ENCODE peak calls at places on chromosomes 16 and 17, in four cellular contexts. Q is A549, X is GM13976, V is HCT116. G is an unnamed sample.

GRCh38 chr16:20899503-20900298 is 457 bp downstream of the DCUN1D3 start:
- DNase-seq in Q (peak; percentile 36), X (peak; percentile 55), V (no peak), G (no peak)

GRCh38 chr16:81714593-81714992 is 64.5 kb upstream of the PLCG2 start:
- DNase-seq in Q (no peak), X (no peak), V (no peak), G (no peak)

GRCh38 chr16:56356276-56357241 is 68.8 kb downstream of the AMFR start:
- DNase-seq in Q (peak; percentile 85), X (peak; percentile 95), V (peak; percentile 72), G (peak; percentile 61)

GRCh38 chr16:13793788-13794461 is 126.0 kb upstream of the ERCC4 start:
- DNase-seq in Q (no peak), X (no peak), V (no peak), G (no peak)

GRCh38 chr16:77171750-77172635 is 19.0 kb upstream of the MON1B start:
- DNase-seq in Q (peak; percentile 70), X (peak; percentile 53), V (peak; percentile 49), G (peak; percentile 41)

GRCh38 chr17:61219460-61219859 is 180.2 kb upstream of the TBX2 start:
- DNase-seq in Q (no peak), X (no peak), V (no peak), G (no peak)

GRCh38 chr17:74330446-74330845 is 4.4 kb downstream of the KIF19 start:
- DNase-seq in Q (no peak), X (no peak), V (no peak), G (no peak)

GRCh38 chr17:68516732-68517131 is 4.5 kb downstream of the PRKAR1A start:
- DNase-seq in Q (no peak), X (no peak), V (no peak), G (no peak)

GRCh38 chr16:3960049-3960809 is 79.7 kb upstream of the CREBBP start:
- DNase-seq in Q (no peak), X (no peak), V (no peak), G (no peak)

GRCh38 chr16:17359778-17360177 is 111.0 kb downstream of the XYLT1 start:
- DNase-seq in Q (no peak), X (no peak), V (no peak), G (no peak)

GRCh38 chr17:8965394-8966168 is at the start of gene PIK3R5:
- DNase-seq in Q (no peak), X (peak; percentile 95), V (no peak), G (no peak)

GRCh38 chr17:29622337-29623282 is at the start of gene CORO6:
- DNase-seq in Q (peak; percentile 50), X (peak; percentile 88), V (no peak), G (no peak)

GRCh38 chr17:1693339-1693738 is 8.7 kb upstream of the PRPF8 start:
- DNase-seq in Q (no peak), X (no peak), V (no peak), G (no peak)

GRCh38 chr16:27429330-27429871 is 27.4 kb downstream of the IL21R start:
- DNase-seq in Q (no peak), X (no peak), V (no peak), G (no peak)

GRCh38 chr16:78237346-78237745 is 137.9 kb downstream of the WWOX start:
- DNase-seq in Q (no peak), X (no peak), V (no peak), G (no peak)

GRCh38 chr16:85036398-85037049 is 8.9 kb downstream of the KIAA0513 start:
- DNase-seq in Q (no peak), X (no peak), V (no peak), G (no peak)

GRCh38 chr16:56108724-56109123 is 82.6 kb upstream of the GNAO1 start:
- DNase-seq in Q (no peak), X (no peak), V (no peak), G (no peak)

GRCh38 chr17:56754523-56755208 is 79.1 kb downstream of the C17orf67 start:
- DNase-seq in Q (peak; percentile 53), X (no peak), V (no peak), G (no peak)

GRCh38 chr17:38704645-38705522 is at the start of gene MLLT6:
- DNase-seq in Q (peak; percentile 85), X (peak; percentile 79), V (no peak), G (no peak)

GRCh38 chr17:38702900-38703741 is 2.0 kb upstream of the MLLT6 start:
- DNase-seq in Q (no peak), X (peak; percentile 31), V (no peak), G (no peak)

GRCh38 chr17:38705523-38705802 is 390 bp downstream of the MLLT6 start:
- DNase-seq in Q (no peak), X (peak; percentile 74), V (no peak), G (no peak)

GRCh38 chr17:38702166-38702899 is 2.7 kb upstream of the MLLT6 start:
- DNase-seq in Q (peak; percentile 90), X (peak; percentile 85), V (peak; percentile 73), G (no peak)

GRCh38 chr17:38703742-38704644 is 1.1 kb upstream of the MLLT6 start:
- DNase-seq in Q (no peak), X (peak; percentile 86), V (peak; percentile 81), G (no peak)
- TF ChIP-seq CTCF in Q (no peak), X (no peak), V (no peak), G (no peak)

GRCh38 chr16:10504404-10504885 is 76.0 kb downstream of the EMP2 start:
- DNase-seq in Q (no peak), X (no peak), V (no peak), G (no peak)
- TF ChIP-seq CTCF in Q (no peak), X (no peak), V (no peak), G (no peak)

GRCh38 chr16:140175-140857 is 1.8 kb upstream of the NPRL3 start:
- DNase-seq in Q (no peak), X (no peak), V (no peak), G (no peak)
- TF ChIP-seq CTCF in Q (no peak), X (no peak), V (no peak), G (peak; percentile 9)

GRCh38 chr16:9970796-9971195 is 211.4 kb downstream of the GRIN2A start:
- DNase-seq in Q (no peak), X (no peak), V (no peak), G (no peak)
- TF ChIP-seq CTCF in Q (no peak), X (no peak), V (no peak), G (no peak)

GRCh38 chr17:63694974-63695773 is 4.8 kb downstream of the LIMD2 start:
- DNase-seq in Q (no peak), X (no peak), V (no peak), G (no peak)

GRCh38 chr17:63695889-63696288 is 4.0 kb downstream of the LIMD2 start:
- DNase-seq in Q (no peak), X (no peak), V (no peak), G (no peak)

GRCh38 chr17:63696381-63696961 is 3.5 kb downstream of the LIMD2 start:
- DNase-seq in Q (peak; percentile 71), X (peak; percentile 66), V (peak; percentile 21), G (no peak)

GRCh38 chr17:63693411-63694113 is 6.4 kb downstream of the LIMD2 start:
- DNase-seq in Q (no peak), X (no peak), V (no peak), G (no peak)

DNA sequence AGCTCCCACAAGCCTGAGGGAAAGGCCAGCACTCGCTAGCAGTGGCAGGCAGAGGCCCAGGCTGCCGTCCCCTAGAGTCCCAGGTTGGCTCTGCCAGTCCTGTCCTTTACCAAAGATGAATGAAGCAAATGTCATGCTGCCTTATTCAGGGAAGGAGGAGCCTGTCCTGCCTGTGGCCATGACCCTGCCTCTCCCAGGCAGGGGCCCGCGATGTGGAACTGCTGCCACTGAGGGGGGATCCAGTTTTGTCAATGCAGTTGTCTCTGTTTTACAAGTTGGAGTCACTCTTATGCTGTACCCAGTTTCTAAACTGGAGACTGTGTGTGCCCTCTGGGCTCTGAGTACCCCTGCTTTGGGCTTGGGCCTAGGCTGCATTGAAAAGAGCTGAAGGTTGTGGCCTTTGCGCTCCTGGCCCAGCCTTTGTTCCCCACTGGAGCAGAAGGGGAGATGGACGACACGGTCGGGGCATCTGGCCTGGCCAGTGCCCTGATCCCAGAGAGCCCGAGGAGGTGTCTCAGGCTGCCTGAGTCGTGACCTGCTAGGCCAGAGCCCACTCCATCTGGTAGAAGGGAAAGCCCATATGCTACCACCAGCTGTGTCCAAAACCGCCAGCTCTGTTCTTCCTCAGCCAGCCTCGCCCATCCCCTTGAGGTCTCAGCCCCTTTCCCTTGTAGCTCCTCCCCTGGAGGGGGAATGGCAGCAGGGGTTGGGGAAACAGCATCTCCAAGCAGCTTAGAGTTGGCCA is 5.5 kb downstream of the LIMD2 start:
- DNase-seq in Q (no peak), X (no peak), V (no peak), G (no peak)
- TF ChIP-seq CTCF in Q (no peak), X (no peak), V (no peak), G (no peak)

G was measured in HFF-Myc.